ENCODE peak calls at places on chromosome 20, in five cellular contexts. One of them, this sample, is unnamed.
A peak's percentile ranks its signal among the peaks of the same experiment; 100 is the strongest.

GRCh38 chr20:17917832-17918618 is 50.6 kb downstream of the SNX5 start:
- DNase-seq in astrocyte of the spinal cord: no peak
- DNase-seq in stimulated activated naive CD8-positive, alpha-beta T cell treated with anti-CD3 and anti-CD28 coated beads, Interleukin-15, Interleukin-2, amounts not matched to agents 100 U/mL and 50 U/mL, for 24 hours: no peak
- DNase-seq in HEK293T: no peak
- DNase-seq in NCI-H460: no peak
- DNase-seq in this sample: no peak

GRCh38 chr20:37378785-37379598 is 33.1 kb downstream of the SRC start:
- DNase-seq in stimulated activated naive CD8-positive, alpha-beta T cell treated with anti-CD3 and anti-CD28 coated beads, Interleukin-15, Interleukin-2, amounts not matched to agents 100 U/mL and 50 U/mL, for 24 hours: no peak
- DNase-seq in HEK293T: no peak
- DNase-seq in astrocyte of the spinal cord: peak; percentile 38
- DNase-seq in NCI-H460: peak; percentile 88
- DNase-seq in this sample: peak; percentile 93

GRCh38 chr20:42159794-42160193 is 541.6 kb upstream of the CHD6 start:
- DNase-seq in stimulated activated naive CD8-positive, alpha-beta T cell treated with anti-CD3 and anti-CD28 coated beads, Interleukin-15, Interleukin-2, amounts not matched to agents 100 U/mL and 50 U/mL, for 24 hours: no peak
- DNase-seq in NCI-H460: no peak
- DNase-seq in astrocyte of the spinal cord: no peak
- DNase-seq in HEK293T: no peak
- DNase-seq in this sample: no peak

GRCh38 chr20:17518339-17519052 is 12.7 kb downstream of the BFSP1 start:
- DNase-seq in astrocyte of the spinal cord: no peak
- DNase-seq in HEK293T: peak; percentile 39
- DNase-seq in NCI-H460: no peak
- DNase-seq in stimulated activated naive CD8-positive, alpha-beta T cell treated with anti-CD3 and anti-CD28 coated beads, Interleukin-15, Interleukin-2, amounts not matched to agents 100 U/mL and 50 U/mL, for 24 hours: no peak
- DNase-seq in this sample: no peak

GRCh38 chr20:43331911-43332310 is 125.8 kb upstream of the SRSF6 start:
- DNase-seq in NCI-H460: no peak
- DNase-seq in HEK293T: no peak
- DNase-seq in astrocyte of the spinal cord: no peak
- DNase-seq in stimulated activated naive CD8-positive, alpha-beta T cell treated with anti-CD3 and anti-CD28 coated beads, Interleukin-15, Interleukin-2, amounts not matched to agents 100 U/mL and 50 U/mL, for 24 hours: no peak
- DNase-seq in this sample: no peak

GRCh38 chr20:35269055-35269781 is 8.7 kb downstream of the MMP24OS start:
- DNase-seq in HEK293T: peak; percentile 81
- DNase-seq in stimulated activated naive CD8-positive, alpha-beta T cell treated with anti-CD3 and anti-CD28 coated beads, Interleukin-15, Interleukin-2, amounts not matched to agents 100 U/mL and 50 U/mL, for 24 hours: peak; percentile 70
- DNase-seq in NCI-H460: peak; percentile 55
- DNase-seq in astrocyte of the spinal cord: peak; percentile 56
- DNase-seq in this sample: peak; percentile 54

GRCh38 chr20:10619427-10619826 is 54.4 kb downstream of the JAG1 start:
- DNase-seq in astrocyte of the spinal cord: peak; percentile 93
- DNase-seq in HEK293T: no peak
- DNase-seq in stimulated activated naive CD8-positive, alpha-beta T cell treated with anti-CD3 and anti-CD28 coated beads, Interleukin-15, Interleukin-2, amounts not matched to agents 100 U/mL and 50 U/mL, for 24 hours: no peak
- DNase-seq in NCI-H460: peak; percentile 80
- DNase-seq in this sample: no peak

GRCh38 chr20:25987073-25987927 is 290.6 kb upstream of the ZNF337 start:
- DNase-seq in stimulated activated naive CD8-positive, alpha-beta T cell treated with anti-CD3 and anti-CD28 coated beads, Interleukin-15, Interleukin-2, amounts not matched to agents 100 U/mL and 50 U/mL, for 24 hours: peak; percentile 62
- DNase-seq in NCI-H460: peak; percentile 3
- DNase-seq in astrocyte of the spinal cord: peak; percentile 22
- DNase-seq in HEK293T: no peak
- DNase-seq in this sample: peak; percentile 55

GRCh38 chr20:57483287-57484050 is 41.5 kb downstream of the CTCFL start:
- DNase-seq in stimulated activated naive CD8-positive, alpha-beta T cell treated with anti-CD3 and anti-CD28 coated beads, Interleukin-15, Interleukin-2, amounts not matched to agents 100 U/mL and 50 U/mL, for 24 hours: no peak
- DNase-seq in astrocyte of the spinal cord: no peak
- DNase-seq in HEK293T: no peak
- DNase-seq in NCI-H460: no peak
- DNase-seq in this sample: no peak

GRCh38 chr20:4545526-4545925 is 176.2 kb upstream of the PRND start:
- DNase-seq in NCI-H460: no peak
- DNase-seq in astrocyte of the spinal cord: peak; percentile 63
- DNase-seq in stimulated activated naive CD8-positive, alpha-beta T cell treated with anti-CD3 and anti-CD28 coated beads, Interleukin-15, Interleukin-2, amounts not matched to agents 100 U/mL and 50 U/mL, for 24 hours: no peak
- DNase-seq in HEK293T: no peak
- DNase-seq in this sample: no peak

GRCh38 chr20:49352821-49353220 is 75.0 kb upstream of the ZNFX1 start:
- DNase-seq in stimulated activated naive CD8-positive, alpha-beta T cell treated with anti-CD3 and anti-CD28 coated beads, Interleukin-15, Interleukin-2, amounts not matched to agents 100 U/mL and 50 U/mL, for 24 hours: no peak
- DNase-seq in astrocyte of the spinal cord: no peak
- DNase-seq in HEK293T: no peak
- DNase-seq in NCI-H460: no peak
- DNase-seq in this sample: no peak

GRCh38 chr20:48203252-48203651 is 418.0 kb upstream of the SULF2 start:
- DNase-seq in HEK293T: no peak
- DNase-seq in NCI-H460: no peak
- DNase-seq in astrocyte of the spinal cord: no peak
- DNase-seq in stimulated activated naive CD8-positive, alpha-beta T cell treated with anti-CD3 and anti-CD28 coated beads, Interleukin-15, Interleukin-2, amounts not matched to agents 100 U/mL and 50 U/mL, for 24 hours: no peak
- DNase-seq in this sample: no peak

GRCh38 chr20:64188682-64189529 is 24.7 kb downstream of the MYT1 start:
- DNase-seq in HEK293T: no peak
- DNase-seq in astrocyte of the spinal cord: peak; percentile 36
- DNase-seq in stimulated activated naive CD8-positive, alpha-beta T cell treated with anti-CD3 and anti-CD28 coated beads, Interleukin-15, Interleukin-2, amounts not matched to agents 100 U/mL and 50 U/mL, for 24 hours: no peak
- DNase-seq in NCI-H460: no peak
- DNase-seq in this sample: no peak

GRCh38 chr20:45436732-45437485 is 21.0 kb downstream of the PIGT start:
- DNase-seq in HEK293T: peak; percentile 85
- DNase-seq in NCI-H460: peak; percentile 84
- DNase-seq in astrocyte of the spinal cord: peak; percentile 75
- DNase-seq in stimulated activated naive CD8-positive, alpha-beta T cell treated with anti-CD3 and anti-CD28 coated beads, Interleukin-15, Interleukin-2, amounts not matched to agents 100 U/mL and 50 U/mL, for 24 hours: peak; percentile 92
- DNase-seq in this sample: peak; percentile 85

GRCh38 chr20:11564491-11564890 is 353.2 kb upstream of the BTBD3 start:
- DNase-seq in astrocyte of the spinal cord: no peak
- DNase-seq in NCI-H460: no peak
- DNase-seq in stimulated activated naive CD8-positive, alpha-beta T cell treated with anti-CD3 and anti-CD28 coated beads, Interleukin-15, Interleukin-2, amounts not matched to agents 100 U/mL and 50 U/mL, for 24 hours: no peak
- DNase-seq in HEK293T: no peak
- DNase-seq in this sample: no peak

GRCh38 chr20:19882446-19882845 is 124.4 kb downstream of the RIN2 start:
- DNase-seq in astrocyte of the spinal cord: no peak
- DNase-seq in stimulated activated naive CD8-positive, alpha-beta T cell treated with anti-CD3 and anti-CD28 coated beads, Interleukin-15, Interleukin-2, amounts not matched to agents 100 U/mL and 50 U/mL, for 24 hours: no peak
- DNase-seq in NCI-H460: no peak
- DNase-seq in HEK293T: no peak
- DNase-seq in this sample: no peak

GRCh38 chr20:37461376-37461775 is 59.7 kb upstream of the NNAT start:
- DNase-seq in astrocyte of the spinal cord: no peak
- DNase-seq in HEK293T: no peak
- DNase-seq in NCI-H460: no peak
- DNase-seq in stimulated activated naive CD8-positive, alpha-beta T cell treated with anti-CD3 and anti-CD28 coated beads, Interleukin-15, Interleukin-2, amounts not matched to agents 100 U/mL and 50 U/mL, for 24 hours: no peak
- DNase-seq in this sample: no peak

GRCh38 chr20:62918830-62919229 is 7.5 kb downstream of the DIDO1 start:
- DNase-seq in stimulated activated naive CD8-positive, alpha-beta T cell treated with anti-CD3 and anti-CD28 coated beads, Interleukin-15, Interleukin-2, amounts not matched to agents 100 U/mL and 50 U/mL, for 24 hours: peak; percentile 65
- DNase-seq in astrocyte of the spinal cord: no peak
- DNase-seq in HEK293T: no peak
- DNase-seq in NCI-H460: no peak
- DNase-seq in this sample: no peak

GRCh38 chr20:3763691-3764601 is 3.6 kb downstream of the ADISSP start:
- DNase-seq in HEK293T: no peak
- DNase-seq in stimulated activated naive CD8-positive, alpha-beta T cell treated with anti-CD3 and anti-CD28 coated beads, Interleukin-15, Interleukin-2, amounts not matched to agents 100 U/mL and 50 U/mL, for 24 hours: no peak
- DNase-seq in NCI-H460: no peak
- DNase-seq in astrocyte of the spinal cord: no peak
- DNase-seq in this sample: no peak

GRCh38 chr20:8504030-8504429 is 372.0 kb downstream of the PLCB1 start:
- DNase-seq in astrocyte of the spinal cord: no peak
- DNase-seq in NCI-H460: no peak
- DNase-seq in stimulated activated naive CD8-positive, alpha-beta T cell treated with anti-CD3 and anti-CD28 coated beads, Interleukin-15, Interleukin-2, amounts not matched to agents 100 U/mL and 50 U/mL, for 24 hours: no peak
- DNase-seq in HEK293T: no peak
- DNase-seq in this sample: no peak

GRCh38 chr20:23244207-23244915 is 106.2 kb upstream of the NXT1 start:
- DNase-seq in NCI-H460: no peak
- DNase-seq in astrocyte of the spinal cord: no peak
- DNase-seq in stimulated activated naive CD8-positive, alpha-beta T cell treated with anti-CD3 and anti-CD28 coated beads, Interleukin-15, Interleukin-2, amounts not matched to agents 100 U/mL and 50 U/mL, for 24 hours: no peak
- DNase-seq in HEK293T: no peak
- DNase-seq in this sample: no peak

GRCh38 chr20:35106827-35107380 is 14.3 kb upstream of the TRPC4AP start:
- DNase-seq in NCI-H460: no peak
- DNase-seq in HEK293T: no peak
- DNase-seq in stimulated activated naive CD8-positive, alpha-beta T cell treated with anti-CD3 and anti-CD28 coated beads, Interleukin-15, Interleukin-2, amounts not matched to agents 100 U/mL and 50 U/mL, for 24 hours: no peak
- DNase-seq in astrocyte of the spinal cord: no peak
- DNase-seq in this sample: no peak

GRCh38 chr20:44643596-44644383 is 7.7 kb downstream of the ADA start:
- DNase-seq in NCI-H460: no peak
- DNase-seq in astrocyte of the spinal cord: peak; percentile 92
- DNase-seq in stimulated activated naive CD8-positive, alpha-beta T cell treated with anti-CD3 and anti-CD28 coated beads, Interleukin-15, Interleukin-2, amounts not matched to agents 100 U/mL and 50 U/mL, for 24 hours: peak; percentile 44
- DNase-seq in HEK293T: no peak
- DNase-seq in this sample: no peak

GRCh38 chr20:45611054-45611453 is 18.5 kb upstream of the WFDC10A start:
- DNase-seq in astrocyte of the spinal cord: peak; percentile 54
- DNase-seq in stimulated activated naive CD8-positive, alpha-beta T cell treated with anti-CD3 and anti-CD28 coated beads, Interleukin-15, Interleukin-2, amounts not matched to agents 100 U/mL and 50 U/mL, for 24 hours: peak; percentile 52
- DNase-seq in HEK293T: no peak
- DNase-seq in NCI-H460: no peak
- DNase-seq in this sample: no peak